ENCODE peak calls at places on chromosomes 12 and 14, in eight cellular contexts. W, R, B, X, Z, Y, T and P are unnamed samples.

GRCh38 chr12:91877022-91877421 is 268.6 kb downstream of the BTG1 start:
- DNase-seq in Y (no peak), R (no peak), Z (peak; percentile 6), B (peak; percentile 93), X (no peak), T (peak; percentile 6), W (no peak), P (peak; percentile 64)

GRCh38 chr12:30794020-30794419 is 39.3 kb upstream of the CAPRIN2 start:
- DNase-seq in Z (no peak), B (no peak), R (no peak), X (no peak), Y (no peak), W (no peak), T (no peak), P (no peak)

GRCh38 chr12:106296179-106296877 is 6.2 kb upstream of the TCP11L2 start:
- DNase-seq in W (no peak), R (no peak), T (no peak), X (no peak), B (no peak), Z (no peak), Y (peak; percentile 15), P (no peak)

GRCh38 chr12:68185598-68185997 is 26.1 kb upstream of the IFNG start:
- DNase-seq in Y (no peak), B (no peak), Z (no peak), R (no peak), T (no peak), X (peak; percentile 60), W (no peak), P (no peak)

GRCh38 chr12:47938093-47938492 is 25.3 kb upstream of the TMEM106C start:
- DNase-seq in Y (no peak), B (no peak), W (no peak), Z (peak; percentile 39), R (no peak), T (no peak), X (no peak), P (no peak)

GRCh38 chr14:36866867-36867266 is 205.2 kb downstream of the PAX9 start:
- DNase-seq in B (no peak), X (no peak), Z (no peak), T (no peak), Y (no peak), R (no peak), W (no peak), P (no peak)

GRCh38 chr14:28609228-28609828 is 157.3 kb upstream of the FOXG1 start:
- DNase-seq in W (peak; percentile 78), T (peak; percentile 4), Y (peak; percentile 64), B (peak; percentile 51), R (peak; percentile 45), Z (peak; percentile 7), X (peak; percentile 77), P (peak; percentile 35)

GRCh38 chr14:99329711-99330315 is 57.8 kb upstream of the BCL11B start:
- DNase-seq in Z (no peak), X (no peak), R (no peak), Y (peak; percentile 50), B (no peak), W (no peak), T (no peak), P (peak; percentile 3)

GRCh38 chr12:114313910-114314309 is 92.0 kb downstream of the TBX5 start:
- DNase-seq in R (no peak), Z (no peak), X (no peak), T (no peak), W (no peak), Y (no peak), B (no peak), P (no peak)

GRCh38 chr12:39920222-39920621 is 185.7 kb downstream of the SLC2A13 start:
- DNase-seq in Y (no peak), B (no peak), Z (no peak), X (no peak), T (no peak), R (no peak), W (no peak), P (no peak)

GRCh38 chr12:62767946-62768345 is 167.0 kb downstream of the PPM1H start:
- DNase-seq in R (no peak), T (no peak), Z (no peak), B (peak; percentile 79), W (no peak), Y (peak; percentile 45), X (no peak), P (no peak)